ENCODE peak calls at places on chromosomes 3 and 15, in four cellular contexts. P is cardiac muscle cell, Z is transverse colon, J is sigmoid colon. U is an unnamed sample.
A peak's percentile ranks its signal among the peaks of the same experiment; 100 is the strongest.

GRCh38 chr3:121796970-121797369 is 37.9 kb downstream of the IQCB1 start:
- DNase-seq in J (no peak), Z (no peak), P (no peak), U (no peak)

GRCh38 chr3:173501941-173502489 is 104.5 kb downstream of the NLGN1 start:
- DNase-seq in P (no peak), Z (no peak), J (no peak), U (no peak)

GRCh38 chr3:57646723-57647122 is 46.2 kb downstream of the DENND6A start:
- DNase-seq in J (no peak), Z (no peak), P (peak; percentile 67), U (peak; percentile 34)

GRCh38 chr3:133851266-133851906 is 44.3 kb downstream of the RAB6B start:
- DNase-seq in Z (no peak), J (no peak), P (no peak), U (no peak)

GRCh38 chr3:126659915-126660886 is 5.3 kb upstream of the TXNRD3 start:
- DNase-seq in P (no peak), Z (no peak), J (peak; percentile 38), U (no peak)

GRCh38 chr3:11847607-11848006 is 922 bp upstream of the TAMM41 start:
- DNase-seq in J (no peak), P (no peak), Z (no peak), U (no peak)

GRCh38 chr3:43036621-43037331 is 57.7 kb downstream of the GASK1A start:
- DNase-seq in Z (no peak), J (peak; percentile 15), P (no peak), U (no peak)

GRCh38 chr3:179029096-179029495 is 42.5 kb downstream of the ZMAT3 start:
- DNase-seq in Z (no peak), P (no peak), J (no peak), U (no peak)

GRCh38 chr3:72301779-72302178 is 516.8 kb upstream of the PROK2 start:
- DNase-seq in P (no peak), Z (peak; percentile 38), J (no peak), U (no peak)

GRCh38 chr3:79729096-79729495 is 38.7 kb downstream of the ROBO1 start:
- DNase-seq in J (no peak), P (peak; percentile 3), Z (no peak), U (peak; percentile 72)

GRCh38 chr3:46019707-46020106 is 7.6 kb downstream of the XCR1 start:
- DNase-seq in Z (no peak), P (no peak), J (no peak), U (no peak)

GRCh38 chr3:48248095-48248863 is 7.4 kb downstream of the ZNF589 start:
- DNase-seq in Z (no peak), P (no peak), J (peak; percentile 8), U (peak; percentile 49)

GRCh38 chr3:58637509-58637908 is 29.1 kb downstream of the FAM3D start:
- DNase-seq in Z (no peak), J (no peak), P (no peak), U (no peak)

GRCh38 chr3:8739757-8740508 is 6.3 kb downstream of the CAV3 start:
- DNase-seq in J (no peak), Z (no peak), P (peak; percentile 40), U (no peak)

GRCh38 chr3:38500688-38501417 is 4.7 kb downstream of the EXOG start:
- DNase-seq in Z (no peak), P (no peak), J (no peak), U (no peak)

GRCh38 chr3:170701696-170702678 is 116.1 kb upstream of the SLC7A14 start:
- DNase-seq in Z (no peak), P (no peak), J (no peak), U (no peak)

GRCh38 chr3:188664795-188665194 is 507.0 kb upstream of the TPRG1 start:
- DNase-seq in P (peak; percentile 32), Z (no peak), J (no peak), U (peak; percentile 18)

GRCh38 chr15:42273900-42274692 is 863 bp upstream of the TMEM87A start:
- DNase-seq in J (peak; percentile 83), Z (peak; percentile 82), P (peak; percentile 63), U (peak; percentile 75)

GRCh38 chr15:89186798-89187197 is 34.6 kb downstream of the RLBP1 start:
- DNase-seq in J (no peak), Z (no peak), P (no peak), U (no peak)

GRCh38 chr3:52517796-52518722 is 15.6 kb downstream of the NT5DC2 start:
- DNase-seq in J (no peak), Z (no peak), P (no peak), U (no peak)

GRCh38 chr3:194389269-194389668 is 9.8 kb downstream of the GP5 start:
- DNase-seq in Z (no peak), P (no peak), J (no peak), U (no peak)

GRCh38 chr3:175187586-175187985 is 328.5 kb downstream of the NAALADL2 start:
- DNase-seq in P (no peak), Z (no peak), J (no peak), U (no peak)

GRCh38 chr3:23864954-23865353 is 51.8 kb downstream of the NKIRAS1 start:
- DNase-seq in J (no peak), Z (no peak), P (no peak), U (peak; percentile 31)

GRCh38 chr15:31483053-31483923 is 156.7 kb downstream of the KLF13 start:
- DNase-seq in J (no peak), Z (no peak), P (peak; percentile 39), U (no peak)

GRCh38 chr3:76638006-76638405 is 401.9 kb upstream of the ROBO2 start:
- DNase-seq in P (no peak), Z (no peak), J (no peak), U (no peak)

GRCh38 chr3:58858126-58858525 is 191.6 kb upstream of the FAM3D start:
- DNase-seq in P (no peak), J (no peak), Z (no peak), U (no peak)

GRCh38 chr3:4587838-4588105 is 94.6 kb downstream of the ITPR1 start:
- DNase-seq in P (no peak), Z (no peak), J (no peak), U (no peak)

GRCh38 chr15:26873846-26874245 is 7.0 kb downstream of the GABRA5 start:
- DNase-seq in Z (no peak), P (peak; percentile 13), J (no peak), U (no peak)

GRCh38 chr15:31482122-31482922 is 155.7 kb downstream of the KLF13 start:
- DNase-seq in P (no peak), J (peak; percentile 56), Z (no peak), U (no peak)

GRCh38 chr3:56694852-56695563 is 11.9 kb upstream of the TASOR start:
- DNase-seq in Z (no peak), J (no peak), P (no peak), U (no peak)

GRCh38 chr3:186922224-186922623 is 8.1 kb upstream of the ST6GAL1 start:
- DNase-seq in J (no peak), P (no peak), Z (no peak), U (no peak)
- H3K9me3 ChIP-seq in J (no peaks in the 10 kb centered on the region), P (no peaks in the 10 kb centered on the region), Z (no peaks in the 10 kb centered on the region), U (no peaks in the 10 kb centered on the region)

GRCh38 chr3:50410185-50410584 is 50.9 kb upstream of the TMEM115 start:
- DNase-seq in J (no peak), P (no peak), Z (no peak), U (no peak)
- H3K9me3 ChIP-seq in J (no peaks in the 10 kb centered on the region), P (no peaks in the 10 kb centered on the region), Z (no peaks in the 10 kb centered on the region), U (no peaks in the 10 kb centered on the region)

DNA sequence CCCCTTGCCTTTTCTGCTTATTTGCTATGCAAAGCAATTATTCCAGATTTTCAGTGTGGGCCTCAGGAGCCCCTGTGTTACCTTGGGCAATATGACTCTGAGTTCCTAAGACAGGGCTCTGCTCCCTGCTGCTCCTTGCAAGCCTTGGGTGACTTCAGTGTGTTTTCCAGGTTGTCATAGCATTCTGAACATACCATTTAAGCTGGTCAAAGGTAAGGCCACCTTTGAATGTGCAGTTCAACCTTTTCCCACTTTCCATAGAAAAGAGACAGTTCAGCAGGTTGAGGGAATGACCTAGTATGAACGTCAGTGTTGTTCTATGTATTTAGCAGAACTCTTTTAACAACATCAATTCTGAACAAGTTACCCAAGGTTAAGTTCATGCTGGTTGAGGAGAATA is 302.2 kb downstream of the PTPRG start:
- DNase-seq in P (no peak), J (no peak), Z (no peak), U (no peak)
- H3K9me3 ChIP-seq in P (no peaks in the 10 kb centered on the region), J (no peaks in the 10 kb centered on the region), Z (no peaks in the 10 kb centered on the region), U (no peaks in the 10 kb centered on the region)

GRCh38 chr3:54042259-54042823 is 80.0 kb upstream of the CACNA2D3 start:
- DNase-seq in J (no peak), P (no peak), Z (no peak), U (no peak)
- H3K9me3 ChIP-seq in J (no peaks in the 10 kb centered on the region), P (no peaks in the 10 kb centered on the region), Z (no peaks in the 10 kb centered on the region), U (peaks cover under 1% of the 10 kb centered on the region)

DNA sequence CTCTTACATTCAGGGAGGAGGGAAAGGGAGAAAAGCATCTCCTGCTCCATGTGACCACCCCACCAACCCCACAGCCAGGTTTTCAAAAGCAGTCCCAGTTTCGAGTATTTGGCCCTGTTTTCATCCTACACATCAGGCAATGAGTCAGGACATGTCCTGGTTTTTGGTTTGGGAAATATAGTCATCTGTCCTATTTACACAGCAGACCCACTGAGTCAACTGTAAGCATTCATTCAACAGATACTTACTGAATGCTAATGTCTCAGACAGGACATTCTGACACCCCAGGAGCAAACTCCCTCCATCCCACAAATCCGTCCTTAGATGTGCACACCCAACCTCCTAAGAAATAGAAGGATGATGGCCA is 32.9 kb downstream of the IGDCC3 start:
- DNase-seq in P (no peak), Z (no peak), J (no peak), U (no peak)
- H3K9me3 ChIP-seq in P (no peaks in the 10 kb centered on the region), Z (no peaks in the 10 kb centered on the region), J (no peaks in the 10 kb centered on the region), U (no peaks in the 10 kb centered on the region)

DNA sequence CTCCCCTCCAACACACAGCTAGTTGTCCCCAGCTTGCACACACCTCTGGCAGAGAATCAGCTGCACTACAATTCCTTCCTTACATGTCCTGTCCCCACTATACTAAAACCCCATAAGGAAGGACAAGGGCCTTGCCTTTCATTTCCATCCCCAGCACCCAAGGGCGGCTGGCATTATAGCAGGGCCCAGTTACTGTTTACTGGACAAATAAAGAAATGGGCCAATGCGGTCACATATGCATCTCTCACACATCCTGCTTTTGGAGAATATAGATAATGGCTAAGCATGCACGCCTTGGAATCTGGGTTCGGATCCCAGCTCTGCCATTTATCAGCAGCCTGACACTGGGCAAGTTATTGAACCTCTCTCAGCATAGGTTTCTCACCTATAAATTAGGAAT is 99.1 kb downstream of the DAPK2 start:
- DNase-seq in P (no peak), J (no peak), Z (no peak), U (no peak)
- H3K9me3 ChIP-seq in P (no peaks in the 10 kb centered on the region), J (no peaks in the 10 kb centered on the region), Z (no peaks in the 10 kb centered on the region), U (no peaks in the 10 kb centered on the region)

DNA sequence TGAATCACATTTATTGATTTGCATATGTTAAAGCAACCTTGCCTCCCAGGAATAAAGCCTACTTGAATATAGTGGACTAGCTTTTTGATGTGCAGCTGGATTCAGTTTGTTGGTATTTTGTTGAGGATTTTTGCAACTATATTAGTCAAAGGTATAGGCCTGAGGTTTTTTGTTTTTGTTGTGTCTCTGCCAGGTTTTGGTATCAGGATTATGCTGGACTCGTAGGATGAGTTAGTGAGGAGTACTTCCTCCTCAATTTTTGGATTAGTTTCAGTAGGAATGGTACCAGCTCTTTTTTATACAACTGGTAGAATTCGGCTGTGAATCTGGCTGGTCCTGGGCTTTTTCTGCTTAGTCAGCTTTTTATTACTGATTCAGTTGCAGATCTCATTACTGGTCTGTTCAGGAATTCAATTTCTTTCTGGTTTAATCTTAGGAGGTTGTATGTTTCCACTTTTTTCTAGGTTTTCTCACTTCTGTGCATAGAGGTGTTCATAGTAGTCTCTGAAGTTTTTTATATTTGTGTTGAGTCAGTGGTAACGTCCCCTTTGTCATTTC is 209.7 kb upstream of the RBMS3 start:
- DNase-seq in P (peak; percentile 16), Z (no peak), J (no peak), U (no peak)
- H3K9me3 ChIP-seq in P (no peaks in the 10 kb centered on the region), Z (no peaks in the 10 kb centered on the region), J (no peaks in the 10 kb centered on the region), U (no peaks in the 10 kb centered on the region)

GRCh38 chr15:94987085-94987484 is 755.7 kb downstream of the MCTP2 start:
- DNase-seq in J (no peak), Z (no peak), P (no peak), U (no peak)
- H3K9me3 ChIP-seq in J (no peaks in the 10 kb centered on the region), Z (peaks cover 7% of the 10 kb centered on the region), P (no peaks in the 10 kb centered on the region), U (no peaks in the 10 kb centered on the region)